ENCODE peak calls at places on chromosomes 12 and 14, in four cellular contexts. C is PC-3; E is stimulated activated CD4-positive, alpha-beta T cell treated with anti-CD3 and anti-CD28 coated beads, Interleukin-2, amount 100 ng/mL, for 48 hours; P is endothelial cell. Q is an unnamed sample.

GRCh38 chr14:99330316-99331240 is 58.6 kb upstream of the BCL11B start:
- DNase-seq in C (no peak), E (no peak), P (no peak), Q (no peak)

GRCh38 chr12:4858385-4858784 is 51.3 kb upstream of the KCNA1 start:
- DNase-seq in C (no peak), E (no peak), P (peak; percentile 42), Q (peak; percentile 33)

GRCh38 chr14:73762375-73762822 is 48.2 kb upstream of the PNMA1 start:
- DNase-seq in C (no peak), E (no peak), P (no peak), Q (no peak)

GRCh38 chr14:60257862-60258261 is 8.8 kb downstream of the PPM1A start:
- DNase-seq in C (no peak), E (no peak), P (no peak), Q (no peak)

GRCh38 chr14:24880689-24881088 is 169.3 kb downstream of the STXBP6 start:
- DNase-seq in C (no peak), E (no peak), P (no peak), Q (no peak)

GRCh38 chr12:109670647-109671046 is 43.0 kb upstream of the FAM222A start:
- DNase-seq in C (no peak), E (no peak), P (no peak), Q (no peak)

GRCh38 chr14:96121660-96122395 is 82.7 kb downstream of the C14orf132 start:
- DNase-seq in C (no peak), E (no peak), P (no peak), Q (no peak)

GRCh38 chr12:71135812-71136176 is 22.0 kb downstream of the TSPAN8 start:
- DNase-seq in C (peak; percentile 89), E (no peak), P (no peak), Q (no peak)

Q was measured in hippocampal formation.